ENCODE peak calls at places on chromosomes 16 and 17, in six cellular contexts. One of them, this sample, is unnamed. For H3K9me3, the result is how much of the 10 kb centered on the place peaks cover.

GRCh38 chr17:21677126-21677910 is 15.0 kb upstream of the KCNJ18 start:
- DNase-seq in neural progenitor cell: no peak
- DNase-seq in fibroblast of lung: no peak
- DNase-seq in uterus: no peak
- DNase-seq in upper lobe of right lung: no peak
- DNase-seq in pancreas: no peak
- DNase-seq in this sample: no peak

GRCh38 chr16:57245472-57246113 is 534 bp downstream of the ARL2BP start:
- DNase-seq in neural progenitor cell: no peak
- DNase-seq in fibroblast of lung: peak
- DNase-seq in uterus: no peak
- DNase-seq in upper lobe of right lung: peak
- DNase-seq in pancreas: peak
- DNase-seq in this sample: peak

GRCh38 chr17:35117984-35118383 is 1.7 kb downstream of the RAD51D start:
- DNase-seq in neural progenitor cell: no peak
- DNase-seq in fibroblast of lung: no peak
- DNase-seq in uterus: no peak
- DNase-seq in upper lobe of right lung: no peak
- DNase-seq in pancreas: no peak
- DNase-seq in this sample: no peak

GRCh38 chr16:19527161-19527560 is 3.4 kb downstream of the CCP110 start:
- DNase-seq in neural progenitor cell: no peak
- DNase-seq in fibroblast of lung: no peak
- DNase-seq in uterus: no peak
- DNase-seq in upper lobe of right lung: no peak
- DNase-seq in pancreas: no peak
- DNase-seq in this sample: no peak

GRCh38 chr16:11386791-11387546 is 41.7 kb downstream of the RMI2 start:
- DNase-seq in neural progenitor cell: peak
- DNase-seq in fibroblast of lung: no peak
- DNase-seq in uterus: no peak
- DNase-seq in upper lobe of right lung: no peak
- DNase-seq in pancreas: peak
- DNase-seq in this sample: peak

GRCh38 chr17:3687949-3688614 is 7.9 kb downstream of the P2RX5 start:
- DNase-seq in neural progenitor cell: peak
- DNase-seq in fibroblast of lung: no peak
- DNase-seq in uterus: no peak
- DNase-seq in upper lobe of right lung: no peak
- DNase-seq in pancreas: no peak
- DNase-seq in this sample: no peak

GRCh38 chr16:82748026-82748425 is 121.3 kb downstream of the CDH13 start:
- DNase-seq in neural progenitor cell: no peak
- DNase-seq in fibroblast of lung: peak
- DNase-seq in uterus: no peak
- DNase-seq in upper lobe of right lung: no peak
- DNase-seq in pancreas: peak
- DNase-seq in this sample: no peak

GRCh38 chr17:3917391-3917931 is 1.2 kb upstream of the P2RX1 start:
- DNase-seq in neural progenitor cell: no peak
- DNase-seq in fibroblast of lung: peak
- DNase-seq in uterus: no peak
- DNase-seq in upper lobe of right lung: peak
- DNase-seq in pancreas: peak
- DNase-seq in this sample: no peak

GRCh38 chr17:75394332-75394918 is 11.1 kb downstream of the GRB2 start:
- DNase-seq in neural progenitor cell: no peak
- DNase-seq in fibroblast of lung: no peak
- DNase-seq in uterus: no peak
- DNase-seq in upper lobe of right lung: no peak
- DNase-seq in pancreas: no peak
- DNase-seq in this sample: no peak

GRCh38 chr16:4660454-4661007 is 32.8 kb upstream of the NUDT16L1 start:
- DNase-seq in neural progenitor cell: no peak
- DNase-seq in fibroblast of lung: peak
- DNase-seq in uterus: peak
- DNase-seq in upper lobe of right lung: peak
- DNase-seq in pancreas: no peak
- DNase-seq in this sample: no peak

GRCh38 chr17:82978354-82978753 is 101.1 kb upstream of the METRNL start:
- DNase-seq in neural progenitor cell: no peak
- DNase-seq in fibroblast of lung: no peak
- DNase-seq in uterus: no peak
- DNase-seq in upper lobe of right lung: peak
- DNase-seq in pancreas: no peak
- DNase-seq in this sample: no peak

GRCh38 chr17:74369221-74369620 is 1.9 kb downstream of the GPR142 start:
- DNase-seq in neural progenitor cell: peak
- DNase-seq in fibroblast of lung: no peak
- DNase-seq in uterus: no peak
- DNase-seq in upper lobe of right lung: peak
- DNase-seq in pancreas: no peak
- DNase-seq in this sample: peak

GRCh38 chr17:50396261-50397110 is 837 bp downstream of the LRRC59 start:
- DNase-seq in neural progenitor cell: no peak
- DNase-seq in fibroblast of lung: peak
- DNase-seq in uterus: peak
- DNase-seq in upper lobe of right lung: peak
- DNase-seq in pancreas: peak
- DNase-seq in this sample: no peak

GRCh38 chr16:67541391-67542263 is 13.0 kb downstream of the RIPOR1 start:
- DNase-seq in neural progenitor cell: no peak
- DNase-seq in fibroblast of lung: peak
- DNase-seq in uterus: no peak
- DNase-seq in upper lobe of right lung: peak
- DNase-seq in pancreas: peak
- DNase-seq in this sample: no peak

GRCh38 chr16:57318240-57318970 is 33.9 kb upstream of the PLLP start:
- DNase-seq in neural progenitor cell: peak
- DNase-seq in fibroblast of lung: peak
- DNase-seq in uterus: no peak
- DNase-seq in upper lobe of right lung: no peak
- DNase-seq in pancreas: no peak
- DNase-seq in this sample: no peak

GRCh38 chr17:72422204-72422504 is 301.3 kb downstream of the SOX9 start:
- DNase-seq in neural progenitor cell: no peak
- DNase-seq in fibroblast of lung: no peak
- DNase-seq in uterus: no peak
- DNase-seq in upper lobe of right lung: no peak
- DNase-seq in pancreas: no peak
- DNase-seq in this sample: no peak

GRCh38 chr16:15952265-15952711 is 2.9 kb downstream of the ABCC1 start:
- DNase-seq in neural progenitor cell: no peak
- DNase-seq in fibroblast of lung: peak
- DNase-seq in uterus: no peak
- DNase-seq in upper lobe of right lung: peak
- DNase-seq in pancreas: no peak
- DNase-seq in this sample: no peak

GRCh38 chr16:51657844-51658243 is 506.8 kb upstream of the SALL1 start:
- DNase-seq in neural progenitor cell: no peak
- DNase-seq in fibroblast of lung: no peak
- DNase-seq in uterus: no peak
- DNase-seq in upper lobe of right lung: no peak
- DNase-seq in pancreas: peak
- DNase-seq in this sample: no peak

GRCh38 chr17:51165680-51166197 is 472 bp upstream of the NME2 start:
- DNase-seq in neural progenitor cell: peak
- DNase-seq in fibroblast of lung: peak
- DNase-seq in uterus: no peak
- DNase-seq in upper lobe of right lung: no peak
- DNase-seq in pancreas: peak
- DNase-seq in this sample: peak

GRCh38 chr16:11181889-11182279 is 74.1 kb downstream of the SOCS1 start:
- DNase-seq in neural progenitor cell: no peak
- DNase-seq in fibroblast of lung: peak
- DNase-seq in uterus: no peak
- DNase-seq in upper lobe of right lung: no peak
- DNase-seq in pancreas: no peak
- DNase-seq in this sample: no peak

GRCh38 chr17:34091975-34092374 is 163.1 kb upstream of the CCL2 start:
- DNase-seq in neural progenitor cell: no peak
- DNase-seq in fibroblast of lung: no peak
- DNase-seq in uterus: no peak
- DNase-seq in upper lobe of right lung: no peak
- DNase-seq in pancreas: no peak
- DNase-seq in this sample: no peak
- H3K9me3 ChIP-seq in neural progenitor cell: under half
- H3K9me3 ChIP-seq in fibroblast of lung: under half
- H3K9me3 ChIP-seq in uterus: under half
- H3K9me3 ChIP-seq in upper lobe of right lung: under half
- H3K9me3 ChIP-seq in pancreas: under half
- H3K9me3 ChIP-seq in this sample: under half

GRCh38 chr16:28538733-28539596 is at the start of gene NUPR1:
- DNase-seq in neural progenitor cell: no peak
- DNase-seq in fibroblast of lung: peak
- DNase-seq in uterus: peak
- DNase-seq in upper lobe of right lung: peak
- DNase-seq in pancreas: peak
- DNase-seq in this sample: no peak
- H3K27ac ChIP-seq in neural progenitor cell: no peak
- H3K27ac ChIP-seq in fibroblast of lung: peak
- H3K27ac ChIP-seq in uterus: peak
- H3K27ac ChIP-seq in upper lobe of right lung: peak
- H3K27ac ChIP-seq in pancreas: peak
- H3K27ac ChIP-seq in this sample: no peak

DNA sequence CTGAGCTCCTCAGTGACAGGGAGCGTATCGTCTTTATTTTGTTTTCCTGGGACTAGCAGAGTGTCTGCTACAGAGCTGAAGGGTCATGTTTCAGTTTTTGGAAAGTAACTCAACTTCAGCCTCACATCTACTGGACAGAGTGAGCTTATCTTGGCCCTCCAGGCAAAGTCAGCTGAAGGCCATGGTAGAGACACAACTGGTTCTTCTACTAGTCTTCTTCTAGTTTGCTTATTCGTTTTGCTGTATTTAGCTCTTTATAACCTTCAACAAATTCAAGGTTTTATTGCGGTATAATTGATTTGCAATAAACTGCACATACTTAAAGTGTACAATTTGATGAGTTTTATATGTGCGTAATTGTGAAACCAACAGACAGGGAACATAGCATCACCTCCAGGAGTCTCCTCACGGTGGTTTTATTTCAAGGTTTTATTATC is 6.1 kb upstream of the PRKCA start:
- DNase-seq in neural progenitor cell: no peak
- DNase-seq in fibroblast of lung: no peak
- DNase-seq in uterus: no peak
- DNase-seq in upper lobe of right lung: no peak
- DNase-seq in pancreas: no peak
- DNase-seq in this sample: no peak
- TF ChIP-seq CTCF in neural progenitor cell: no peak
- TF ChIP-seq CTCF in fibroblast of lung: no peak
- TF ChIP-seq CTCF in uterus: no peak
- TF ChIP-seq CTCF in upper lobe of right lung: no peak
- TF ChIP-seq CTCF in pancreas: no peak
- TF ChIP-seq CTCF in this sample: no peak

GRCh38 chr16:50419116-50419515 is 50.3 kb upstream of the BRD7 start:
- DNase-seq in neural progenitor cell: no peak
- DNase-seq in fibroblast of lung: no peak
- DNase-seq in uterus: no peak
- DNase-seq in upper lobe of right lung: no peak
- DNase-seq in pancreas: no peak
- DNase-seq in this sample: no peak
- H3K9me3 ChIP-seq in neural progenitor cell: under half
- H3K9me3 ChIP-seq in fibroblast of lung: under half
- H3K9me3 ChIP-seq in uterus: under half
- H3K9me3 ChIP-seq in upper lobe of right lung: under half
- H3K9me3 ChIP-seq in pancreas: under half
- H3K9me3 ChIP-seq in this sample: under half

DNA sequence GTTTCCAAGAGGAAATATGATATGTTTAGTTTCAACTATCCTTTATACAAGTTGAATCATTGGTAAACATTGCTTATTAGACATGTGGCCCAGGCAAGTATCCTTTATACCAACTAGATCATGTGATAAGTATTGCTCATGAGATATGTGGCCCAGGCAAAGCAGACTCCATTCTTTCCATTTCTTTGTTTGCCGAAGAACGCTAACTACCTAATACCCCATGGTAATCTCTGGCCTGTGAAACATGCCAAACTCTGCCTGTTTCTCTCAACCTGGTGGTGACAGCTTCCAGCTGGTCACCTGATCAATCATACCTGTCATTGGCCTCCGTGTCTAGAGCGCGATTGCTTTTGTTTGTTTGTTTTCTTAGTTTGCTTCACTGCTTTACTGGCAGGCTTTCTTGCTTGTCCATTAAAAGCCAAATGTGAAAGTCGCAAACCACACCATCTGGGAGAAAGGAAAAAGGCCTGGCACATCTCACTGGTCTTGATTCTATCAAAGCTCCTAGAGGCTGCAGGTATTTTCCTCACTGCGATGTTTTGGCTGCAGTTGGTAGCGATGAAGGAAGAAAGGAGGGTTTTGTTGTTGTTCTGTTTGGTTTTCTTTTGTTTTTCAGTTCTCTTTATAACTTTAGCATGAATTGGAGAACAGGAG is 686.2 kb downstream of the KCNJ2 start:
- DNase-seq in neural progenitor cell: no peak
- DNase-seq in fibroblast of lung: peak
- DNase-seq in uterus: no peak
- DNase-seq in upper lobe of right lung: no peak
- DNase-seq in pancreas: no peak
- DNase-seq in this sample: no peak
- H3K27ac ChIP-seq in neural progenitor cell: no peak
- H3K27ac ChIP-seq in fibroblast of lung: no peak
- H3K27ac ChIP-seq in uterus: no peak
- H3K27ac ChIP-seq in upper lobe of right lung: no peak
- H3K27ac ChIP-seq in pancreas: peak
- H3K27ac ChIP-seq in this sample: no peak

GRCh38 chr16:90077757-90078593 is 844 bp upstream of the PRDM7 start:
- DNase-seq in neural progenitor cell: peak
- DNase-seq in fibroblast of lung: peak
- DNase-seq in uterus: no peak
- DNase-seq in upper lobe of right lung: no peak
- DNase-seq in pancreas: peak
- DNase-seq in this sample: no peak
- TF ChIP-seq CTCF in neural progenitor cell: peak
- TF ChIP-seq CTCF in fibroblast of lung: no peak
- TF ChIP-seq CTCF in uterus: no peak
- TF ChIP-seq CTCF in upper lobe of right lung: no peak
- TF ChIP-seq CTCF in pancreas: no peak
- TF ChIP-seq CTCF in this sample: no peak

This sample was measured in WERI-Rb-1.